ENCODE peak calls at places on chromosome 20, in six cellular contexts. H is AG04450, Y is epithelial cell of esophagus, N is GM10248, V is heart left ventricle, I is uterus. S is an unnamed sample.
A peak's percentile ranks its signal among the peaks of the same experiment; 100 is the strongest.

GRCh38 chr20:54650201-54650722 is 174.9 kb downstream of the DOK5 start:
- DNase-seq in N (no peak), V (no peak), Y (no peak), I (no peak), H (no peak), S (no peak)

GRCh38 chr20:21548390-21549035 is 34.6 kb upstream of the NKX2-2 start:
- DNase-seq in I (no peak), H (no peak), V (no peak), Y (no peak), N (peak; percentile 59), S (peak; percentile 77)

GRCh38 chr20:58883243-58883691 is 30.8 kb downstream of the GNAS start:
- DNase-seq in V (no peak), N (no peak), I (no peak), Y (no peak), H (no peak), S (no peak)

GRCh38 chr20:58709013-58709702 is 16.6 kb downstream of the NPEPL1 start:
- DNase-seq in H (no peak), Y (no peak), N (no peak), V (peak; percentile 15), I (peak; percentile 12), S (no peak)

GRCh38 chr20:50416930-50417329 is 93.3 kb upstream of the PTPN1 start:
- DNase-seq in I (no peak), V (no peak), Y (no peak), N (no peak), H (no peak), S (no peak)

GRCh38 chr20:50913976-50914375 is 17.3 kb downstream of the ADNP start:
- DNase-seq in V (no peak), H (peak; percentile 51), I (no peak), Y (peak; percentile 52), N (no peak), S (peak; percentile 60)

GRCh38 chr20:16020971-16021370 is 552.3 kb downstream of the KIF16B start:
- DNase-seq in I (no peak), H (no peak), V (no peak), Y (peak; percentile 27), N (no peak), S (no peak)

GRCh38 chr20:35592339-35592960 is 23.2 kb upstream of the SPAG4 start:
- DNase-seq in N (no peak), I (no peak), H (no peak), Y (no peak), V (no peak), S (no peak)

GRCh38 chr20:4166726-4167035 is 151.3 kb upstream of the RNF24 start:
- DNase-seq in H (no peak), V (no peak), N (no peak), I (no peak), Y (no peak), S (no peak)

GRCh38 chr20:9287826-9288225 is 218.9 kb downstream of the PLCB4 start:
- DNase-seq in I (no peak), H (no peak), V (peak; percentile 38), Y (no peak), N (no peak), S (no peak)

GRCh38 chr20:19487420-19487819 is 270.6 kb upstream of the RIN2 start:
- DNase-seq in H (no peak), Y (no peak), V (no peak), I (no peak), N (no peak), S (no peak)

GRCh38 chr20:40997116-40997515 is 31.5 kb upstream of the TOP1 start:
- DNase-seq in V (no peak), I (no peak), N (no peak), Y (no peak), H (no peak), S (no peak)

GRCh38 chr20:36604952-36605308 is 649 bp upstream of the RAB5IF start:
- DNase-seq in H (no peak), Y (peak; percentile 10), V (peak; percentile 64), I (peak; percentile 37), N (peak; percentile 63), S (peak; percentile 73)

GRCh38 chr20:532530-532929 is 11.1 kb downstream of the CSNK2A1 start:
- DNase-seq in I (no peak), N (no peak), V (no peak), Y (no peak), H (no peak), S (no peak)

GRCh38 chr20:8255945-8256632 is 124.0 kb downstream of the PLCB1 start:
- DNase-seq in H (no peak), V (no peak), I (no peak), Y (peak; percentile 65), N (no peak), S (no peak)

GRCh38 chr20:22381812-22382416 is 202.5 kb downstream of the FOXA2 start:
- DNase-seq in Y (no peak), V (no peak), I (no peak), N (no peak), H (no peak), S (no peak)

GRCh38 chr20:24763386-24764026 is 185.6 kb upstream of the CST7 start:
- DNase-seq in Y (no peak), I (no peak), N (no peak), V (no peak), H (no peak), S (no peak)

GRCh38 chr20:49552007-49552406 is 15.9 kb downstream of the PTGIS start:
- DNase-seq in N (no peak), Y (no peak), I (no peak), H (no peak), V (no peak), S (no peak)

GRCh38 chr20:2386516-2387179 is 5.9 kb downstream of the TGM6 start:
- DNase-seq in I (no peak), H (no peak), Y (peak; percentile 94), V (no peak), N (no peak), S (no peak)

GRCh38 chr20:2237059-2237458 is 58.7 kb upstream of the TGM3 start:
- DNase-seq in H (peak; percentile 67), I (no peak), Y (peak; percentile 98), N (no peak), V (no peak), S (no peak)

GRCh38 chr20:9838378-9839295 is at the start of gene PAK5:
- DNase-seq in H (no peak), Y (peak; percentile 65), N (no peak), V (peak; percentile 42), I (no peak), S (no peak)

GRCh38 chr20:3239026-3239866 is at the start of gene SLC4A11:
- DNase-seq in H (no peak), N (peak; percentile 80), Y (peak; percentile 90), V (peak; percentile 81), I (no peak), S (peak; percentile 49)

GRCh38 chr20:4063631-4064030 is 48.3 kb upstream of the RNF24 start:
- DNase-seq in N (no peak), H (no peak), V (no peak), Y (peak; percentile 19), I (no peak), S (no peak)

GRCh38 chr20:42186337-42186736 is 568.2 kb upstream of the CHD6 start:
- DNase-seq in Y (no peak), V (no peak), H (no peak), I (no peak), N (no peak), S (no peak)

GRCh38 chr20:42190084-42190483 is 571.9 kb upstream of the CHD6 start:
- DNase-seq in Y (no peak), I (no peak), V (no peak), N (no peak), H (no peak), S (no peak)

GRCh38 chr20:42193119-42193518 is 574.9 kb upstream of the CHD6 start:
- DNase-seq in I (no peak), H (no peak), N (no peak), Y (no peak), V (no peak), S (no peak)

GRCh38 chr20:42192321-42192720 is 574.1 kb upstream of the CHD6 start:
- DNase-seq in Y (no peak), H (no peak), V (no peak), N (no peak), I (no peak), S (no peak)

DNA sequence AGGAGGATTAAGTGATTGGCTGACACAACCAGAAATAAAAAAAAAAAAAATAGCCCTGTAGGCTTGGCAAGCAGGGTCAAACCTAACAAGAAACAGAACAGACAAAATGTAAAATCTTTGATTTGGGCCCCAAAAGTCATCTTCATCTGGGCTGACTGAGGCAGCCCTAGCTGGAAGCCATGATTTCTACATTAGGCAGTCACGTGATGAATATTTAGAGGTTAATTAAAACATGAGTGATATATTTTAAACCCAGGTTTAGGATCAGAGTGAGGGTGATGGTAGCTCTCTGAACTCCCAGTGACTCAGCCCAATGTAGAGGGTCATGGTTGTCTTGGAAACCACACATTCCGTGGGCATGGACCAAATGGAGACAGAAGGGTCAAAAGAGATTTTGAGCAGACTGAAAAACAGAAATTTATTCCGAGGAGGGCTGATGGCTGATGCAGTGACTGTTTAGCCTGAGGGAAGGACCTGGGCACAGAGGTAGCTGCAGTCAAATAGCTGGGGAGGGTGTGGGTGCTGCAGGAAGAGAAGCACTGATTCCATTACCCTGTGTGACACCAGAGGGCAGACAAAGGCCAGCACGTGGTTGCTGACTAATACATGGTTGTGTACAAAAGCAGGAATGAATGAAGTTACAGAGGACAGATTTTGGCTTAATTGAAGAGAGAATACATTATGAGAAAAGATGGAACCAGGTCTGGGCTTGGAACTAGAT is 573.1 kb upstream of the CHD6 start:
- DNase-seq in H (no peak), V (no peak), I (no peak), N (no peak), Y (peak; percentile 23), S (no peak)
- TF ChIP-seq CTCF in H (no peak), V (no peak), I (no peak), N (no peak), Y (no peak), S (no peak)

DNA sequence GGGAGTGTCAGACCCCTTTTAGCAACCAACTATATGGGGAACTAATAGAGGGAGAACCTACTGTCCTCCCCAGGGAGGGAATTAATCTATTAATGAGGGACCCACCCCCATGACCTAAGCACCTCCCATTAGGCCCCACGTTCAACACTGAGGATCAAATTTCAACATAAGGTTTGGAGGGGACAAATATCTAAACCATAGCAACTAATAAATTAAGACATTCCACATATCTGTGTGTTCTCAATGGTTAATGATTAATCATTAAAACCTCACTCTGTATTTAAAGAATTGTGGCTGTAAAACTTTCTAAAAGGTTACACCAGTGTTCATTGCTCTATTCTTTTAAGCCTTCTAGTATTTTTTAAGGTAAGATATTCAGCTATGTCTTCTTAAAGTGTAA is 500.4 kb upstream of the SULF2 start:
- DNase-seq in H (no peak), Y (no peak), V (no peak), I (no peak), N (no peak), S (no peak)
- TF ChIP-seq CTCF in H (no peak), Y (no peak), V (no peak), I (no peak), N (no peak), S (no peak)

GRCh38 chr20:18287915-18288747 is at the start of gene ZNF133:
- DNase-seq in N (peak; percentile 93), Y (peak; percentile 97), I (peak; percentile 96), V (peak; percentile 97), H (peak; percentile 70), S (peak; percentile 98)
- TF ChIP-seq CTCF in N (peak; percentile 19), Y (no peak), I (peak; percentile 8), V (peak; percentile 15), H (peak; percentile 11), S (peak; percentile 11)

DNA sequence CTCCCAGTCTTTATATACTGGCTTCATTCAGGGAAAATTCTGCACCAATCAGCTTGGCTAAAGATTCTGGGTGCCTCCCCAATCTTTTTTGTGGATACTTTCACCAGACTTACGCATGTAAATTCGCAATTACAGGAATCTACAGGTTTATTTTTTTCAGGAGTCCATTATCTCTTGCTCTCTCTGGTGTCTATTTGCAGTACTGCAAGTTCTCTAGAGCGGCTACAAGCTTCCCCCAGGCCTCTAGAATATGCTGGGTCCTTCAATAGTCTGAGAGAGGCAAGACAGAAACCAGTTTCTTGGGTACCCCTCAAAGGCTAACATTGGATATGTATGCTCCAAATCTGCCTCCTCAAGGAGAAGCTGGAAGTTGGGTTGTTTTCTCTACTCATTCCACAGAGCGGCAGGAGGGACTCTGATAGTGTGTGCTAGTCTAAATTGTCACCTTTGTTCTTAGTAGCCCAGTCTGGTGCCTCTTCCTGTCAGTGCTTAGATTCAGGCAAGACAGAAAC is 58.5 kb downstream of the SUN5 start:
- DNase-seq in I (no peak), V (no peak), H (peak; percentile 3), N (no peak), Y (peak; percentile 41), S (peak; percentile 37)
- TF ChIP-seq CTCF in I (no peak), V (peak; percentile 20), H (peak; percentile 72), N (peak; percentile 1), Y (peak; percentile 73), S (peak; percentile 80)